ENCODE peak calls at places on chromosomes 11 and 22, in four cellular contexts. One of them, this sample, is unnamed.

GRCh38 chr22:39316440-39317083 is 2.9 kb downstream of the RPL3 start:
- DNase-seq in colonic mucosa: peak; percentile 80
- DNase-seq in endodermal cell: peak; percentile 92
- DNase-seq in PC-3: peak; percentile 86
- DNase-seq in this sample: peak; percentile 78

GRCh38 chr11:35540526-35540925 is 15.1 kb upstream of the PAMR1 start:
- DNase-seq in colonic mucosa: no peak
- DNase-seq in endodermal cell: no peak
- DNase-seq in PC-3: no peak
- DNase-seq in this sample: no peak

GRCh38 chr22:36084717-36085116 is 56.1 kb upstream of the RBFOX2 start:
- DNase-seq in colonic mucosa: no peak
- DNase-seq in endodermal cell: no peak
- DNase-seq in PC-3: no peak
- DNase-seq in this sample: no peak

GRCh38 chr11:130546438-130546837 is 98.0 kb downstream of the ADAMTS15 start:
- DNase-seq in colonic mucosa: no peak
- DNase-seq in endodermal cell: no peak
- DNase-seq in PC-3: no peak
- DNase-seq in this sample: no peak

GRCh38 chr22:24094966-24095365 is 83.9 kb downstream of the CABIN1 start:
- DNase-seq in colonic mucosa: no peak
- DNase-seq in endodermal cell: no peak
- DNase-seq in PC-3: no peak
- DNase-seq in this sample: no peak

GRCh38 chr11:8383627-8384026 is 119.9 kb upstream of the LMO1 start:
- DNase-seq in colonic mucosa: no peak
- DNase-seq in endodermal cell: no peak
- DNase-seq in PC-3: no peak
- DNase-seq in this sample: no peak

GRCh38 chr22:42288791-42289190 is 18.3 kb upstream of the TCF20 start:
- DNase-seq in colonic mucosa: no peak
- DNase-seq in endodermal cell: no peak
- DNase-seq in PC-3: no peak
- DNase-seq in this sample: no peak

GRCh38 chr11:123381817-123382554 is 48.1 kb upstream of the GRAMD1B start:
- DNase-seq in colonic mucosa: no peak
- DNase-seq in endodermal cell: no peak
- DNase-seq in PC-3: no peak
- DNase-seq in this sample: no peak

GRCh38 chr11:10809373-10810199 is 860 bp upstream of the EIF4G2 start:
- DNase-seq in colonic mucosa: peak; percentile 61
- DNase-seq in endodermal cell: peak; percentile 87
- DNase-seq in PC-3: peak; percentile 63
- DNase-seq in this sample: no peak

GRCh38 chr22:38824587-38824986 is 19.2 kb downstream of the NPTXR start:
- DNase-seq in colonic mucosa: peak; percentile 41
- DNase-seq in endodermal cell: peak; percentile 96
- DNase-seq in PC-3: peak; percentile 67
- DNase-seq in this sample: peak; percentile 69

GRCh38 chr22:20080445-20080775 is 369 bp downstream of the DGCR8 start:
- DNase-seq in colonic mucosa: peak; percentile 68
- DNase-seq in endodermal cell: peak; percentile 81
- DNase-seq in PC-3: peak; percentile 41
- DNase-seq in this sample: peak; percentile 59

GRCh38 chr11:1927151-1928037 is 7.9 kb downstream of the TNNT3 start:
- DNase-seq in colonic mucosa: no peak
- DNase-seq in endodermal cell: no peak
- DNase-seq in PC-3: no peak
- DNase-seq in this sample: no peak

GRCh38 chr11:14308114-14308896 is 50.7 kb downstream of the RRAS2 start:
- DNase-seq in colonic mucosa: no peak
- DNase-seq in endodermal cell: no peak
- DNase-seq in PC-3: peak; percentile 62
- DNase-seq in this sample: no peak

GRCh38 chr22:19959587-19960490 is 18.2 kb upstream of the TXNRD2 start:
- DNase-seq in colonic mucosa: no peak
- DNase-seq in endodermal cell: no peak
- DNase-seq in PC-3: no peak
- DNase-seq in this sample: peak; percentile 16

GRCh38 chr22:37383342-37383741 is 43.9 kb downstream of the ELFN2 start:
- DNase-seq in colonic mucosa: no peak
- DNase-seq in endodermal cell: no peak
- DNase-seq in PC-3: no peak
- DNase-seq in this sample: no peak

GRCh38 chr11:40683010-40683409 is 776.4 kb downstream of the LRRC4C start:
- DNase-seq in colonic mucosa: no peak
- DNase-seq in endodermal cell: no peak
- DNase-seq in PC-3: no peak
- DNase-seq in this sample: no peak

GRCh38 chr11:4639931-4640330 is 2.7 kb downstream of the OR51D1 start:
- DNase-seq in colonic mucosa: no peak
- DNase-seq in endodermal cell: no peak
- DNase-seq in PC-3: no peak
- DNase-seq in this sample: no peak

GRCh38 chr11:69550846-69551245 is 69.4 kb downstream of the LINC01488 start:
- DNase-seq in colonic mucosa: no peak
- DNase-seq in endodermal cell: no peak
- DNase-seq in PC-3: no peak
- DNase-seq in this sample: no peak

GRCh38 chr11:57131080-57131790 is 50.5 kb upstream of the LRRC55 start:
- DNase-seq in colonic mucosa: peak; percentile 32
- DNase-seq in endodermal cell: peak; percentile 93
- DNase-seq in PC-3: peak; percentile 65
- DNase-seq in this sample: peak; percentile 49

GRCh38 chr22:20021196-20022181 is 579 bp downstream of the TANGO2 start:
- DNase-seq in colonic mucosa: peak; percentile 47
- DNase-seq in endodermal cell: peak; percentile 68
- DNase-seq in PC-3: peak; percentile 46
- DNase-seq in this sample: peak; percentile 96

GRCh38 chr11:120547871-120548681 is 36.5 kb downstream of the GRIK4 start:
- DNase-seq in colonic mucosa: peak; percentile 71
- DNase-seq in endodermal cell: no peak
- DNase-seq in PC-3: peak; percentile 95
- DNase-seq in this sample: peak; percentile 99

GRCh38 chr11:65353900-65354264 is 669 bp upstream of the TIGD3 start:
- DNase-seq in colonic mucosa: no peak
- DNase-seq in endodermal cell: no peak
- DNase-seq in PC-3: no peak
- DNase-seq in this sample: no peak

GRCh38 chr11:65353376-65353775 is 1.2 kb upstream of the TIGD3 start:
- DNase-seq in colonic mucosa: no peak
- DNase-seq in endodermal cell: no peak
- DNase-seq in PC-3: no peak
- DNase-seq in this sample: no peak

GRCh38 chr11:65351511-65351910 is 3.0 kb upstream of the TIGD3 start:
- DNase-seq in colonic mucosa: no peak
- DNase-seq in endodermal cell: no peak
- DNase-seq in PC-3: no peak
- DNase-seq in this sample: no peak

GRCh38 chr11:65354265-65355012 is at the start of gene TIGD3:
- DNase-seq in colonic mucosa: peak; percentile 99
- DNase-seq in endodermal cell: peak; percentile 99
- DNase-seq in PC-3: peak; percentile 98
- DNase-seq in this sample: peak; percentile 99

GRCh38 chr11:65352783-65353182 is 1.8 kb upstream of the TIGD3 start:
- DNase-seq in colonic mucosa: no peak
- DNase-seq in endodermal cell: no peak
- DNase-seq in PC-3: peak; percentile 58
- DNase-seq in this sample: no peak
- TF ChIP-seq CTCF in colonic mucosa: peak; percentile 14
- TF ChIP-seq CTCF in endodermal cell: peak; percentile 67
- TF ChIP-seq CTCF in PC-3: peak; percentile 68
- TF ChIP-seq CTCF in this sample: peak; percentile 10

DNA sequence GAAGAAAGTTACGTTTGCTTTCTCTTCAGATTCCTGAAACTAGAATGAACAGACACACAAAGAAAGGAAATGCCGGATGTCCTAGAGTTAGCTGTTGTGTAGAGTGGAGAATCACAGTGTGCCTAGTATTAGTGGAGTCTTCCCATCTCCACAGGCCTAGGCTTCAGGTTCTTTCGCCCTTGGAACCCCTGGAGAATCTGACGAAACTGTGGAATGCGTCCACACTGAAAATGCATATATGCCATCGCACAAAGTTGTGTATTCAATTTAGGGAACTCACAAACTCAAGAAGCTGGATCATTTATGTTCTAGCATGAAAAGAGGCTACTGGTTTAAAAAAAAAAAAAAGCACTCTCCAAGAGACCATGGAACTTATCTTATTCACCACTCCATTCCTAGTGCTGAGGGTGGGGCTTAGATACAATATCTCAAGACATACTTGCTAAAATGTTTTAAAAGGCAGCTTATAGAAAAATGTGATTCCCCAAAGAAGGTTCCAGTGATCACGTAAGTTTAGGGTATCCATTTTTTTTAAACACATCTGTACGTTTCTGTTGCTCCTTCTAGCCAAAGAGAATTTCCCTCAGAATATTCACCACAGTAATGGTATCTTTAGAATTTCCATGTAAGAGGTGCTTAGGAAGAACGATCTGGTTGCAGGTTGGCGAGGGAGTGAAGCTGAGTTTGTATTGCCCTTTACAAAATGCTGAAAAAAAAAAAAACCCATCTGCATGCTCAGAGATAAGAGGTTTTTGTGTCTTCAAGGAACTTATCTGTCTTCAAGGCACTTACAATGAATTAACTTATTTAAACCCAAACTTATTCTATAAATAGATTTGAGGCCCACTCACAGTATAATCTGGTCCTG is 20.0 kb downstream of the MAML2 start:
- DNase-seq in colonic mucosa: no peak
- DNase-seq in endodermal cell: no peak
- DNase-seq in PC-3: no peak
- DNase-seq in this sample: no peak
- H3K4me1 ChIP-seq in colonic mucosa: no peaks in the 10 kb centered on the region
- H3K4me1 ChIP-seq in endodermal cell: peaks cover 5% of the 10 kb centered on the region
- H3K4me1 ChIP-seq in PC-3: peaks cover 19% of the 10 kb centered on the region
- H3K4me1 ChIP-seq in this sample: peaks cover 34% of the 10 kb centered on the region

GRCh38 chr22:49294656-49295464 is 532.8 kb downstream of the BRD1 start:
- DNase-seq in colonic mucosa: no peak
- DNase-seq in endodermal cell: no peak
- DNase-seq in PC-3: no peak
- DNase-seq in this sample: no peak
- H3K27me3 ChIP-seq in colonic mucosa: no peaks in the 10 kb centered on the region
- H3K27me3 ChIP-seq in endodermal cell: no peaks in the 10 kb centered on the region
- H3K27me3 ChIP-seq in PC-3: peaks cover 10% of the 10 kb centered on the region
- H3K27me3 ChIP-seq in this sample: no peaks in the 10 kb centered on the region

GRCh38 chr11:12235945-12236743 is 125.8 kb downstream of the MICAL2 start:
- DNase-seq in colonic mucosa: no peak
- DNase-seq in endodermal cell: no peak
- DNase-seq in PC-3: peak; percentile 75
- DNase-seq in this sample: no peak

GRCh38 chr11:12234216-12234615 is 123.8 kb downstream of the MICAL2 start:
- DNase-seq in colonic mucosa: no peak
- DNase-seq in endodermal cell: no peak
- DNase-seq in PC-3: no peak
- DNase-seq in this sample: no peak

GRCh38 chr11:12235080-12235479 is 124.7 kb downstream of the MICAL2 start:
- DNase-seq in colonic mucosa: no peak
- DNase-seq in endodermal cell: no peak
- DNase-seq in PC-3: no peak
- DNase-seq in this sample: no peak

GRCh38 chr11:12236744-12237101 is 126.3 kb downstream of the MICAL2 start:
- DNase-seq in colonic mucosa: no peak
- DNase-seq in endodermal cell: no peak
- DNase-seq in PC-3: no peak
- DNase-seq in this sample: no peak

DNA sequence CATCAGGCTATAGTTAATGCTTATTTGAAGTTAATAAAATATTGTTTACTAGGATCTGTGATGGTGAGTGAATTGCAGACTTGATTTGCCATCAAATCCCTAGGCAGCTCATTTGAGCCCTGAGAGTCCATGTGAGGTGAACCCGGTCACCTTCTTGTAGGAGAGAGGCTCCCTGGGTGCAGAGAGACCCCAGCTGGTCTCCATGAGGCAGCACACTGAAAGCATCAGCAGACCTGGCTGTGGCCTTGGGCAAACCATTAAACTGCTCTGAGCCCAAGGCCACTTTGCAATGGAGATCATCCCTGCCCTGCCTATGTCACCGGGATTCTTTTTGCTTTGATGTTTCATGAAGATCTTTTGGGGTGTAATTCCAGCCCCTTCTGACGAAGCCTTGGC is 125.2 kb downstream of the MICAL2 start:
- DNase-seq in colonic mucosa: no peak
- DNase-seq in endodermal cell: peak; percentile 67
- DNase-seq in PC-3: no peak
- DNase-seq in this sample: no peak
- TF ChIP-seq CTCF in colonic mucosa: no peak
- TF ChIP-seq CTCF in endodermal cell: peak; percentile 72
- TF ChIP-seq CTCF in PC-3: no peak
- TF ChIP-seq CTCF in this sample: no peak

GRCh38 chr11:114201219-114201618 is 95.0 kb upstream of the NNMT start:
- DNase-seq in colonic mucosa: no peak
- DNase-seq in endodermal cell: no peak
- DNase-seq in PC-3: no peak
- DNase-seq in this sample: no peak
- H3K4me1 ChIP-seq in colonic mucosa: no peaks in the 10 kb centered on the region
- H3K4me1 ChIP-seq in endodermal cell: peaks cover 7% of the 10 kb centered on the region
- H3K4me1 ChIP-seq in PC-3: peaks cover 13% of the 10 kb centered on the region
- H3K4me1 ChIP-seq in this sample: peaks cover 30% of the 10 kb centered on the region

DNA sequence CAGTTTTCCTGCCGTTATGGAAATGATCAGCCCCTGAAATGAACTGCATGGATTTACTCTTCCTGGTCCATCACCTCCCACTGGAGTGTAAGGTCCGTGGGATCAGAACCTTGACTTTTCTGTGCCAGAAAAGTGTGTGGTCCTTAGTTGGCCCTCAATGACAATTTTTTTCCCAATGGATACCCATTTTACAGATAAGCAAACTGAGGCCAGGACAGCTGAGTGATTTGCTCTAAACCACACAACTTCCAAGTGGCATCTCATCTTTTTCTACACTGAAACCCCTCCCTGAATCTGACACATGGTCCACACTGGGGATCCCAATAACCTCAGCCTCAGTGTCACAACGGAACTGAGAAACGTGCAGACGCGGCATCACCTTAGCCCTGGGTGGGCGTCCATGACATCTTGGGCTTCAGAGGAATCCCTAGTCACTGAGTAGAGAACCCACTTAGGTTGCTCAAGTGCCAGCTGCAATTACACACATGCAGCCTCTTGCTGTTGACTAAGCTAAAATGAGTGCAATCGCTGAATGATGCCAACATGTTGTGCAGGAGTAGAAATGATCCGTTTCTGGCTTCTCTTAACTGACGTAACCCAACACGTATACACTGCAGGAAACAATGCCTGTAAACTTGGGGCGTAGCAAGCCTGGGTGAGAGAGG is 136.5 kb downstream of the SHANK2 start:
- DNase-seq in colonic mucosa: no peak
- DNase-seq in endodermal cell: no peak
- DNase-seq in PC-3: no peak
- DNase-seq in this sample: no peak
- H3K27me3 ChIP-seq in colonic mucosa: no peaks in the 10 kb centered on the region
- H3K27me3 ChIP-seq in endodermal cell: no peaks in the 10 kb centered on the region
- H3K27me3 ChIP-seq in PC-3: no peaks in the 10 kb centered on the region
- H3K27me3 ChIP-seq in this sample: no peaks in the 10 kb centered on the region